ENCODE peak calls at places on chromosomes 11 and 22, in eight cellular contexts. I is activated naive CD4-positive, alpha-beta T cell; R is anterior cingulate cortex; Z is GM23248; X is Right ventricle myocardium superior; C is astrocyte of the hippocampus; N is type B pancreatic cell; G is GM23338. T is an unnamed sample.

GRCh38 chr11:2693851-2694261 is 5.9 kb downstream of the KCNQ1OT1 start:
- DNase-seq in I (no peak), X (peak), R (no peak), Z (peak), N (no peak), C (no peak), G (peak), T (no peak)

GRCh38 chr11:56783448-56784041 is 35.0 kb upstream of the OR9G4 start:
- DNase-seq in N (no peak), R (no peak), I (no peak), C (peak), Z (peak), G (peak), X (no peak), T (peak)

GRCh38 chr22:19480789-19481188 is 1.1 kb downstream of the CDC45 start:
- DNase-seq in C (no peak), G (no peak), X (no peak), N (no peak), I (no peak), R (no peak), Z (no peak), T (no peak)

GRCh38 chr11:3627291-3627690 is 14.5 kb downstream of the ART5 start:
- DNase-seq in I (no peak), R (no peak), G (no peak), Z (peak), X (no peak), C (peak), N (no peak), T (peak)

GRCh38 chr11:36449566-36450390 is 60.3 kb downstream of the TRAF6 start:
- DNase-seq in I (no peak), G (no peak), N (no peak), C (peak), Z (peak), X (no peak), R (no peak), T (no peak)

GRCh38 chr11:126341760-126342161 is 13.7 kb upstream of the ST3GAL4 start:
- DNase-seq in I (no peak), C (peak), R (no peak), Z (peak), N (no peak), G (no peak), X (peak), T (peak)

GRCh38 chr22:49863936-49864335 is 10.3 kb downstream of the ZBED4 start:
- DNase-seq in Z (no peak), C (no peak), G (no peak), I (no peak), N (no peak), X (no peak), R (no peak), T (no peak)

GRCh38 chr22:47165338-47165931 is 403.0 kb downstream of the TBC1D22A start:
- DNase-seq in I (no peak), X (peak), G (no peak), C (no peak), Z (no peak), N (peak), R (no peak), T (no peak)

GRCh38 chr11:44611687-44612437 is 46.4 kb downstream of the CD82 start:
- DNase-seq in I (no peak), X (no peak), N (no peak), C (no peak), G (no peak), Z (no peak), R (no peak), T (peak)

GRCh38 chr22:46149998-46150549 is at the start of gene PPARA:
- DNase-seq in N (peak), C (peak), R (peak), I (peak), X (peak), Z (peak), G (peak), T (peak)

GRCh38 chr11:24161587-24161986 is 335.3 kb upstream of the LUZP2 start:
- DNase-seq in X (no peak), G (no peak), I (no peak), C (no peak), R (no peak), N (no peak), Z (no peak), T (no peak)

GRCh38 chr11:8731647-8732188 is 49.1 kb downstream of the RPL27A start:
- DNase-seq in X (no peak), I (no peak), Z (no peak), R (no peak), C (no peak), N (no peak), G (no peak), T (no peak)

GRCh38 chr11:132058211-132058772 is 687.9 kb downstream of the NTM start:
- DNase-seq in G (peak), C (no peak), Z (peak), N (no peak), I (no peak), R (no peak), X (no peak), T (peak)

GRCh38 chr22:34000879-34001526 is 80.7 kb upstream of the LARGE1 start:
- DNase-seq in Z (no peak), N (no peak), G (no peak), R (no peak), C (no peak), I (no peak), X (no peak), T (no peak)

GRCh38 chr22:44437493-44438015 is 60.5 kb downstream of the RTL6 start:
- DNase-seq in G (no peak), C (peak), Z (peak), N (no peak), X (no peak), R (no peak), I (no peak), T (peak)

GRCh38 chr11:3192511-3193372 is 25.9 kb downstream of the MRGPRG start:
- DNase-seq in G (no peak), C (no peak), X (no peak), Z (no peak), R (no peak), I (no peak), N (no peak), T (no peak)

GRCh38 chr11:123457187-123457770 is 27.2 kb downstream of the GRAMD1B start:
- DNase-seq in G (no peak), N (no peak), C (no peak), I (no peak), X (no peak), R (no peak), Z (no peak), T (peak)

GRCh38 chr11:73931039-73931645 is 19.7 kb upstream of the DNAJB13 start:
- DNase-seq in X (no peak), N (no peak), G (peak), C (peak), Z (peak), I (no peak), R (peak), T (peak)

GRCh38 chr22:32531955-32532818 is 57.6 kb downstream of the FBXO7 start:
- DNase-seq in G (peak), Z (peak), C (peak), R (no peak), I (no peak), N (no peak), X (peak), T (peak)

GRCh38 chr11:41612415-41612814 is 153.0 kb upstream of the LRRC4C start:
- DNase-seq in I (no peak), Z (no peak), X (no peak), N (no peak), R (no peak), C (peak), G (peak), T (peak)

GRCh38 chr11:65417702-65418430 is 4.7 kb upstream of the NEAT1 start:
- DNase-seq in Z (peak), G (no peak), C (peak), I (no peak), X (peak), N (no peak), R (no peak), T (peak)

GRCh38 chr11:13942908-13943505 is 19.5 kb upstream of the SPON1 start:
- DNase-seq in N (no peak), C (peak), R (no peak), X (no peak), Z (peak), G (no peak), I (no peak), T (peak)

GRCh38 chr22:42895087-42895486 is 38.0 kb upstream of the ARFGAP3 start:
- DNase-seq in R (no peak), Z (no peak), I (no peak), C (no peak), N (no peak), X (no peak), G (no peak), T (no peak)

T was measured in M059J.